ENCODE peak calls at places on chromosomes 4 and X, in five cellular contexts. A is HCT116, T is GM12878, H is GM23338, Y is K562. W is an unnamed sample.

GRCh38 chrX:108036298-108036973 is 8.4 kb upstream of the VSIG1 start:
- DNase-seq in Y (peak), H (no peak), T (no peak), A (no peak), W (no peak)

GRCh38 chr4:39933689-39934590 is 43.8 kb downstream of the PDS5A start:
- DNase-seq in Y (no peak), T (no peak), H (peak), A (no peak), W (peak)

GRCh38 chr4:20760053-20760452 is 59.8 kb downstream of the PACRGL start:
- DNase-seq in T (no peak), H (peak), A (no peak), Y (peak), W (no peak)

GRCh38 chrX:131081772-131082755 is 23.9 kb downstream of the ARHGAP36 start:
- DNase-seq in T (no peak), A (no peak), H (peak), Y (no peak), W (no peak)

GRCh38 chrX:87941841-87942240 is 424.2 kb downstream of the KLHL4 start:
- DNase-seq in A (no peak), T (no peak), H (no peak), Y (no peak), W (no peak)

GRCh38 chr4:54484361-54484760 is 173.4 kb upstream of the KIT start:
- DNase-seq in Y (no peak), T (no peak), H (no peak), A (no peak), W (no peak)

GRCh38 chrX:11591712-11592351 is 73.9 kb downstream of the ARHGAP6 start:
- DNase-seq in H (peak), A (no peak), Y (no peak), T (no peak), W (no peak)

GRCh38 chr4:55255171-55255570 is 90.9 kb upstream of the SRD5A3 start:
- DNase-seq in Y (no peak), H (no peak), A (no peak), T (no peak), W (no peak)

GRCh38 chr4:71020611-71021010 is 27.2 kb downstream of the DCK start:
- DNase-seq in T (no peak), H (no peak), Y (no peak), A (no peak), W (no peak)

GRCh38 chrX:51743179-51743957 is at the start of gene GSPT2:
- DNase-seq in Y (peak), A (no peak), T (peak), H (peak), W (peak)

GRCh38 chr4:56626420-56626819 is 54.7 kb downstream of the HOPX start:
- DNase-seq in A (no peak), T (no peak), H (no peak), Y (no peak), W (no peak)

GRCh38 chr4:85774000-85774399 is 299.1 kb downstream of the ARHGAP24 start:
- DNase-seq in A (no peak), Y (no peak), H (no peak), T (no peak), W (no peak)

GRCh38 chr4:71141125-71141524 is 147.7 kb downstream of the DCK start:
- DNase-seq in T (no peak), A (no peak), H (no peak), Y (no peak), W (no peak)

GRCh38 chrX:153993079-153993478 is 20.5 kb downstream of the TMEM187 start:
- DNase-seq in A (no peak), Y (no peak), T (no peak), H (no peak), W (no peak)

GRCh38 chr4:84499065-84499982 is at the start of gene NKX6-1:
- DNase-seq in T (no peak), H (peak), Y (no peak), A (peak), W (peak)

GRCh38 chr4:1208266-1208961 is 36.0 kb upstream of the SPON2 start:
- DNase-seq in Y (no peak), T (no peak), A (no peak), H (peak), W (no peak)

GRCh38 chr4:154368060-154368459 is 123.5 kb downstream of the DCHS2 start:
- DNase-seq in A (no peak), T (no peak), H (no peak), Y (no peak), W (no peak)

GRCh38 chr4:182628000-182628399 is 289.2 kb downstream of the DCTD start:
- DNase-seq in H (no peak), A (no peak), T (no peak), Y (no peak), W (no peak)

GRCh38 chr4:8857682-8858187 is 13.9 kb downstream of the HMX1 start:
- DNase-seq in Y (no peak), H (peak), A (no peak), T (no peak), W (no peak)

GRCh38 chr4:102761478-102761790 is 666 bp upstream of the MANBA start:
- DNase-seq in Y (no peak), H (no peak), A (no peak), T (no peak), W (no peak)

GRCh38 chr4:122195718-122196117 is 43.6 kb downstream of the BLTP1 start:
- DNase-seq in Y (no peak), A (no peak), H (no peak), T (no peak), W (no peak)

GRCh38 chr4:173513651-173514050 is 16.4 kb downstream of the HAND2 start:
- DNase-seq in H (no peak), A (no peak), Y (no peak), T (no peak), W (no peak)

GRCh38 chr4:185792384-185793146 is 19.4 kb downstream of the SORBS2 start:
- DNase-seq in A (no peak), H (no peak), Y (no peak), T (no peak), W (no peak)

GRCh38 chr4:153345011-153345981 is 808 bp downstream of the MND1 start:
- DNase-seq in A (peak), Y (peak), T (no peak), H (peak), W (peak)

GRCh38 chrX:131068945-131069719 is 11.0 kb downstream of the ARHGAP36 start:
- DNase-seq in A (peak), H (peak), T (no peak), Y (peak), W (no peak)

GRCh38 chr4:55124337-55125076 is 888 bp downstream of the KDR start:
- DNase-seq in A (no peak), Y (no peak), T (no peak), H (peak), W (no peak)

GRCh38 chrX:78945186-78945912 is at the start of gene P2RY10:
- DNase-seq in A (no peak), Y (no peak), H (no peak), T (peak), W (no peak)

GRCh38 chr4:71635094-71635493 is 148.8 kb downstream of the GC start:
- DNase-seq in A (no peak), T (no peak), Y (no peak), H (peak), W (no peak)

GRCh38 chrX:120358687-120359086 is 3.2 kb upstream of the ATP1B4 start:
- DNase-seq in H (no peak), Y (no peak), T (no peak), A (no peak), W (no peak)

GRCh38 chr4:48360285-48360965 is 19.1 kb downstream of the SLAIN2 start:
- DNase-seq in T (no peak), Y (no peak), A (no peak), H (no peak), W (peak)

GRCh38 chr4:67549123-67549522 is 3.8 kb upstream of the CENPC start:
- DNase-seq in A (no peak), H (no peak), T (no peak), Y (peak), W (no peak)

GRCh38 chr4:108111781-108112180 is 57.0 kb downstream of the LEF1 start:
- DNase-seq in Y (no peak), H (no peak), T (no peak), A (no peak), W (no peak)

GRCh38 chrX:104659037-104659744 is 93.2 kb downstream of the IL1RAPL2 start:
- DNase-seq in A (no peak), Y (no peak), T (no peak), H (no peak), W (no peak)

GRCh38 chrX:11533211-11533651 is 132.5 kb downstream of the ARHGAP6 start:
- DNase-seq in H (peak), Y (peak), T (peak), A (peak), W (peak)

GRCh38 chr4:5753766-5754528 is 42.9 kb downstream of the EVC start:
- DNase-seq in H (no peak), Y (peak), A (peak), T (no peak), W (no peak)

GRCh38 chrX:9522756-9523155 is 57.9 kb downstream of the TBL1X start:
- DNase-seq in H (no peak), Y (no peak), T (no peak), A (no peak), W (no peak)

GRCh38 chr4:159410076-159410777 is 307.3 kb downstream of the RAPGEF2 start:
- DNase-seq in T (no peak), Y (no peak), A (no peak), H (no peak), W (no peak)

GRCh38 chr4:2103127-2103842 is 44.2 kb downstream of the NAT8L start:
- DNase-seq in T (no peak), A (no peak), Y (no peak), H (no peak), W (no peak)

GRCh38 chr4:80199004-80199579 is 1.8 kb downstream of the PRDM8 start:
- DNase-seq in T (no peak), A (no peak), Y (no peak), H (no peak), W (no peak)
- TF ChIP-seq EZH2 in T (no peak), A (no peak), Y (no peak), H (peak), W (no peak)

GRCh38 chrX:42943051-42943450 is 165.1 kb upstream of the PPP1R2C start:
- DNase-seq in T (no peak), A (no peak), H (no peak), Y (no peak), W (no peak)
- H3K4me3 ChIP-seq in T (no peak), A (no peak), H (no peak), Y (no peak), W (no peak)

DNA sequence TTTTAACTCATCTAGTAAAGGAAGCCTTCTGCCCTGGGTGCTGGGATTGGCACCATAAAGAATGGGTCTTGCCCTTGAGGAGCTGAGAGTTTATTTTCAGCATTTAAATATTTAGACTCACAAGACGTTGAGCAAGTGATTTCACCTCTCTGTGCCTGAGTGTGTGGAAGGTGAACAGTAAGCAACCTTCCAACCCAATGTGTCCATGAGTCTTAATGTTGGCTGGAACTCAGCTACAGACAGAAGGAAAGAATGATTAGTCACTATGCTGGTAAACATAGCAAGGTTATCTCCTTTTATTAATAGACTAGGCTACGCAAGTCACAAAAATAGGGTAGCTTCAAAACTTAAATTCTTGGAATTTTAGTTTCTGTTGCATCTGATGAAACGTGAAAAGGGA is 277.4 kb upstream of the GATB start:
- DNase-seq in Y (no peak), A (no peak), T (no peak), H (no peak), W (no peak)
- TF ChIP-seq POLR2AphosphoS5 in Y (no peak), A (no peak), T (no peak), H (no peak), W (no peak)

DNA sequence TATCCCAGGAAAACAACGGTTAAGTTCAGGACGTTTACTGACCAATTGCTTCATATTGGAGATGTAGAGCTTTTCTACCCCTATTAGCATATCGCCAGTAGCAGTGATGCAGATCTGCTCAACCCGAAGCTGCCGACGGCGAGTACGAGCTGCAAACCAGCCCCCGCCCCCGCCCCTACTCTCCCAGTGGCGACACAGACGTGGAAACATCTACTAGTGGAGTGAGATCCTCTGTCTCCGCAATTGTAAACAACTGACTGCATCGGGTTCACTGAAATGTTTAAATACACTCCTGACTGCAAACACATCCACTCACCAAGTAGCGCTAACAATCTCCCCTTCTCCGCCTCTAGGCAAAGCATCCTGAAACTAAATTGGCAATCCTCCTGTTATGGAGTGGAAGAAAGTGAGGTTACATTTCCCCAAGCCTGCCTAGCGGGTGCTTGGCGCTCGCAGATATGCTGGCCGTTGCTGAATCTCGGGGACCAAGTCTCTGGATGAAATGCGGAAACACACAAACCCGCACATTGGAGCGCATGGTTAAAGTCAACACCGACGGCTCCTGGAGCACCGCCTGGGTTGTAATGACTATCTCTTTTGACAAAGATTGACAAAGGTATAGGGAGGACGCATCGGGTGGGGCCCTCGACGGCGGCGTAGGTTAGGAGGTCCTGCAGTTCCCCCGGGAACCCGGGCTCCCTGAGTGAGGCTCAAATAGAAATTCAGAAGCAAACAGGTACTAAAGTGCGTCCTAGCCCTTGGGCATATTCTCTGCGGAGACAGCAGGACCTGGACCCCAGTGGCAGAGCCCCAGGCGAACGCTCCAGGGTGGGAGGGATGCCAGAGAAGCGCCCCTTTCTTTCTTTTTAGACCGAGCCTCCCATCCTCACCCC is 116.9 kb upstream of the TEX13C start:
- DNase-seq in Y (no peak), A (no peak), T (no peak), H (peak), W (no peak)
- TF ChIP-seq EZH2 in Y (no peak), A (no peak), T (no peak), H (no peak), W (no peak)

DNA sequence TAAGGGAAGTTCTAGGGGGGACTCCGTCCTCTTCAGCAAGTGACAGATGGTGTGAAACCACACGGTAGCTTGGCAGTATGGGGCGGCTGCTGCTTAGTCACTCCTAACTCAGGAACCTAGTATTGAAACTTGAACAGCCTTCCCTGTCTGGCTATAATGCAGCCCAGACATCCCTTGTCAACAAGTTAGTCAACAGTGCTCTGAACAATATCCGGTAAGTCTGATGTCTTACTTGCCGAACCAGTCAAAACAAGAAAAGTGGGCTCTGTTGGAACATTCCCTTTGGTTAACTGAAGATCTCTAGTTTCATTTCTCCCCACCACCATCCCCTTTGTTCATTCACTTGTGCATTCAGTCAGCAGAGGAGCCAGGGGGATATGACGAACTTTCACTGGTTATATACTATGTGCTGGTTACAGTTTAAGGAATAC is 18.7 kb upstream of the CXCL13 start:
- DNase-seq in T (peak), H (no peak), A (no peak), Y (no peak), W (no peak)
- H3K4me3 ChIP-seq in T (no peak), H (no peak), A (no peak), Y (no peak), W (no peak)

GRCh38 chr4:139556071-139556734 is at the start of gene SETD7:
- DNase-seq in H (peak), A (peak), Y (peak), T (no peak), W (no peak)

GRCh38 chr4:139554726-139555072 is 1.3 kb downstream of the SETD7 start:
- DNase-seq in H (no peak), Y (no peak), A (no peak), T (no peak), W (no peak)

GRCh38 chr4:139553751-139554670 is 2.0 kb downstream of the SETD7 start:
- DNase-seq in A (no peak), T (no peak), H (no peak), Y (no peak), W (no peak)

GRCh38 chr4:139555705-139556070 is 331 bp downstream of the SETD7 start:
- DNase-seq in T (no peak), A (no peak), H (no peak), Y (no peak), W (no peak)

GRCh38 chr4:139555073-139555704 is 830 bp downstream of the SETD7 start:
- DNase-seq in Y (peak), T (no peak), H (peak), A (peak), W (no peak)
- TF ChIP-seq POLR2AphosphoS5 in Y (no peak), T (no peak), H (no peak), A (peak), W (peak)

GRCh38 chr4:123825596-123826291 is 429.1 kb downstream of the SPRY1 start:
- DNase-seq in T (no peak), Y (no peak), H (no peak), A (no peak), W (no peak)

GRCh38 chr4:123823244-123823643 is 426.6 kb downstream of the SPRY1 start:
- DNase-seq in A (no peak), H (no peak), T (no peak), Y (no peak), W (no peak)

GRCh38 chr4:123822353-123822752 is 425.8 kb downstream of the SPRY1 start:
- DNase-seq in T (no peak), H (no peak), Y (no peak), A (no peak), W (no peak)

GRCh38 chr4:123826896-123827295 is 430.3 kb downstream of the SPRY1 start:
- DNase-seq in A (no peak), T (no peak), Y (no peak), H (no peak), W (no peak)

DNA sequence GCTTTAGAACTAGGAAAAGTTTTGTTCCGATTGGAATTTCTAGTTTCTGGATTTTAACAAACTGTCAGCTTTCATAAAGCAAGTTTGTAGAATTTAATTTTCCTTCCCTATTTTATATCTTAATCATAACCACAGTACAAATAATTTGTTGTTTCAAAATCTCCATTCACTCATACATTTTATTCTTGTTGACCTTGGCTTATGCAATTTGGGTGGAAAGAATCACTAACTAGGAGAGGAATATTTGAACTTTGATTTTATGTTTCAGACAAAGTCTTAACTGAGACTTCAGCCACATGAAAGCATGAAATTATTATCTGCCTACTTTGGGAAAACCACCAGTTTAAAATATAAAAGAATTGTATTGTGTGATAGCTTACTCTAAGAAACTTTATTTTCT is 427.9 kb downstream of the SPRY1 start:
- DNase-seq in A (no peak), T (no peak), Y (no peak), H (no peak), W (no peak)
- TF ChIP-seq EZH2 in A (no peak), T (no peak), Y (no peak), H (no peak), W (no peak)

DNA sequence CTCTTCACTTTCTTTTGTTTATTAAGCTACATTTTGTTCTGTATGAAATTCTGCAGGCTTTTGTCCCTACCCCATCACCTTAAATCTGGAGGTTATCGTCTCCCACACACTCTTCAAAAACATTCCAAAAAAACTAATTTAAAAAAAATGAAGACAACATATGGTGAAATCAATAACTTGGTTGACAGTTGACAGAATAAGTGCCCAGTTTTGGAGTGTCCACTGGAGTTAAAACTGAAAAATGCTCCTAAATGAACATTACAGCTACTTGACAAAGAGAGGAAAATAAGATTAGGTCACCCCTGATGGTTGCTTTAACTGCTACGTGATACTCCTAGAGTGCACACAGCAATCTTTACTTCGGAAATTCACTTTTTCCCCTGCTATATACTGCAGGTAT is 618 bp upstream of the ZNF827 start:
- DNase-seq in T (no peak), Y (no peak), A (no peak), H (no peak), W (no peak)
- H3K4me3 ChIP-seq in T (peak), Y (no peak), A (peak), H (peak), W (peak)

GRCh38 chrX:15675490-15675921 is 10.9 kb upstream of the CLTRN start:
- DNase-seq in A (peak), T (no peak), Y (peak), H (peak), W (no peak)
- TF ChIP-seq POLR2AphosphoS5 in A (peak), T (peak), Y (no peak), H (peak), W (peak)

GRCh38 chr4:17517664-17518063 is 2.7 kb downstream of the CLRN2 start:
- DNase-seq in T (no peak), H (peak), Y (no peak), A (no peak), W (no peak)
- TF ChIP-seq EZH2 in T (no peak), H (no peak), Y (no peak), A (no peak), W (no peak)

W was measured in SK-N-MC.